ENCODE peak calls at places on chromosomes 11 and 22, in nine cellular contexts. Z is A549, B is K562, C is spleen, G is IMR-90, X is H1, D is breast epithelium, I is body of pancreas, T is endothelial cell of umbilical vein. F is an unnamed sample.
A peak's percentile ranks its signal among the peaks of the same experiment; 100 is the strongest.

GRCh38 chr22:37880668-37881440 is 25.2 kb upstream of the MICALL1 start:
- DNase-seq in Z (no peak), C (no peak), G (peak; percentile 84), D (no peak), B (no peak), T (peak; percentile 75), X (no peak), I (no peak), F (no peak)

GRCh38 chr11:28715726-28716125 is 607.5 kb downstream of the METTL15 start:
- DNase-seq in I (no peak), Z (no peak), G (no peak), T (no peak), C (no peak), D (no peak), B (no peak), X (no peak), F (no peak)

GRCh38 chr11:35511666-35512065 is 13.8 kb downstream of the PAMR1 start:
- DNase-seq in G (peak; percentile 91), Z (peak; percentile 25), B (no peak), X (no peak), T (no peak), C (no peak), I (no peak), D (no peak), F (no peak)

GRCh38 chr22:21791635-21792625 is 56.3 kb upstream of the YPEL1 start:
- DNase-seq in C (no peak), D (no peak), I (no peak), X (no peak), B (peak; percentile 90), Z (peak; percentile 9), T (no peak), G (peak; percentile 62), F (no peak)

GRCh38 chr11:46330887-46331652 is 16.2 kb upstream of the DGKZ start:
- DNase-seq in T (no peak), Z (no peak), C (no peak), D (no peak), X (no peak), B (no peak), G (no peak), I (no peak), F (no peak)

GRCh38 chr22:35155403-35156025 is 89.6 kb downstream of the ISX start:
- DNase-seq in Z (no peak), X (no peak), T (no peak), D (no peak), G (no peak), C (no peak), I (no peak), B (no peak), F (peak; percentile 23)

GRCh38 chr11:85697747-85698146 is 11.8 kb upstream of the CCDC89 start:
- DNase-seq in X (no peak), Z (no peak), C (no peak), D (no peak), G (no peak), B (no peak), T (no peak), I (no peak), F (no peak)

GRCh38 chr11:89159974-89160373 is 17.7 kb upstream of the TYR start:
- DNase-seq in Z (no peak), I (no peak), D (no peak), X (no peak), B (no peak), G (no peak), T (no peak), C (no peak), F (no peak)

GRCh38 chr22:39080993-39081513 is 4.0 kb downstream of the APOBEC3G start:
- DNase-seq in T (no peak), G (no peak), B (no peak), Z (no peak), C (peak; percentile 51), X (no peak), D (no peak), I (no peak), F (no peak)

GRCh38 chr22:21051145-21051835 is 5.5 kb downstream of the LRRC74B start:
- DNase-seq in D (no peak), T (no peak), B (no peak), I (no peak), G (no peak), X (no peak), Z (no peak), C (peak; percentile 61), F (no peak)

GRCh38 chr11:101390539-101390938 is 193.3 kb downstream of the TRPC6 start:
- DNase-seq in X (no peak), Z (peak; percentile 13), G (peak; percentile 19), D (no peak), T (no peak), C (no peak), B (no peak), I (no peak), F (no peak)

GRCh38 chr11:60880635-60881282 is 13.4 kb downstream of the ZP1 start:
- DNase-seq in D (no peak), C (no peak), B (no peak), T (no peak), X (no peak), G (no peak), Z (no peak), I (no peak), F (peak; percentile 36)

GRCh38 chr11:75611823-75612222 is 49.8 kb downstream of the SERPINH1 start:
- DNase-seq in Z (no peak), I (no peak), B (no peak), C (no peak), T (no peak), D (no peak), X (no peak), G (no peak), F (no peak)
- H3K4me3 ChIP-seq in Z (no peak overlapping the region), I (no peak overlapping the region), B (no peak overlapping the region), C (no peak overlapping the region), T (no peak overlapping the region), D (no peak overlapping the region), X (no peak overlapping the region), G (no peak overlapping the region), F (no peak overlapping the region)

DNA sequence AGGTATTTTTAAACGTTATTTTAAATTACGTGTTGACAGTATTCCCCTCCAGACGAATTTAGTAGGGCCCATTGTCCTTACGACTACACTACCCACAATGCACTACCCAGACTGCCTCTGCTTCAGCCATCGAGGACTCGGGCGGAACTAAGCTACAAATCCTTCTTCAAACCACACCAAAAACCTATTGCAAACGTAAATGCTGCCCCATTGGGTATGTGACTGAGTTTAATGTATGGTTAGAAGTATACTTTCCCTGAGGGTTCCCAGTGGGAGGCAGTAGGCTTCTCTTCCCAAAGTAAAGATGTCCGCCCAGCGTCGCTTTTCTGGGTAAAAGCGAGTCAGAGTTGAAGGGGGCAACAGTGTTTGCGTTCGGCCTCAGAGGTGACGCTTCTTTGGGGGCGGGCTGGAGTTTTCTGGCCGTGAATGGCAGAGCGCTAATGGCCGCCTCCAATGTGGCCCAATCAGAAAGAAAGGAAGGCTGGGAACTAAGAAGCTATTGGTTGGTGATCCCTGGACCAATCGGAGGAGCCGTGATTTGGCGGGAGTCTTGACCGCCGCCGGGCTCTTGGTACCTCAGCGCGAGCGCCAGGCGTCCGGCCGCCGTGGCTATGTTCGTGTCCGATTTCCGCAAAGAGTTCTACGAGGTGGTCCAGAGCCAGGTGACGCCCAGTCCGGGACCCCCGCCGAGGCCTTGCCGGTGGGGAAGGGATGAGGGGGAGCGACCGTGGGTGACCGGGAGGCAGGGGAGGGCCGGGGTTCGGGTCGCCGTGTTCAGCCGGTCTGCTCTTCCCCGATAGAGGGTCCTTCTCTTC is at the start of gene CDC45:
- DNase-seq in I (peak; percentile 97), B (peak; percentile 100), C (peak; percentile 97), T (peak; percentile 99), D (peak; percentile 97), Z (peak; percentile 96), X (peak; percentile 88), G (peak; percentile 98), F (peak; percentile 98)
- TF ChIP-seq POLR2A in I (no peak), B (no peak), C (no peak), T (no peak), D (no peak), Z (no peak), X (peak; percentile 73), G (peak; percentile 39), F (no peak)

GRCh38 chr22:31124290-31124689 is 1.5 kb downstream of the INPP5J start:
- DNase-seq in T (no peak), I (no peak), Z (no peak), C (peak; percentile 43), X (no peak), B (no peak), G (no peak), D (no peak), F (no peak)

GRCh38 chr22:31122532-31123291 is at the start of gene INPP5J:
- DNase-seq in C (peak; percentile 51), G (peak; percentile 50), X (no peak), I (peak; percentile 79), T (no peak), D (peak; percentile 43), Z (peak; percentile 24), B (no peak), F (no peak)

GRCh38 chr22:31122196-31122531 is 602 bp upstream of the INPP5J start:
- DNase-seq in X (no peak), T (no peak), D (no peak), I (no peak), B (no peak), Z (no peak), G (no peak), C (no peak), F (no peak)

GRCh38 chr22:31124811-31125465 is 2.2 kb downstream of the INPP5J start:
- DNase-seq in D (no peak), G (no peak), T (no peak), Z (no peak), X (no peak), I (no peak), B (no peak), C (peak; percentile 68), F (no peak)

DNA sequence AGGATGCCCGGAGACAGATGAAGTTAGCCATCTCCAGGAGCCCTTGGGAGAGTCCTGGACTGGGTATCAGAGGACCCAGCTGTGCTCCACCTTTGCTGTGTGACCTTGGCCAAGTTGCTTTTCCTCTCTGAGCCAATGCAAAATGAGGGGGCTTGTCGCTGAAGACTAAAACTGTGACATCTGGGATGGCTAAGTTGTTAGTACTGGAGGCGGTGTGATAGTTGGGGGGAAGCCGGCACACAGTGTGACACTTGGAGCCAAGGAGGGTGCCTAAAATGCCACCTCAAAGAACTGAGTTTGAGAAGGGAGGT is 481 bp downstream of the INPP5J start:
- DNase-seq in X (no peak), G (no peak), T (no peak), Z (no peak), C (no peak), D (no peak), I (no peak), B (no peak), F (no peak)
- H3K4me3 ChIP-seq in X (peak overlapping the region; percentile 32), G (peak overlapping the region; percentile 52), T (no peak overlapping the region), Z (peak overlapping the region; percentile 62), C (no peak overlapping the region), D (peak overlapping the region; percentile 49), I (peak overlapping the region; percentile 44), B (peak overlapping the region; percentile 8), F (no peak overlapping the region)

GRCh38 chr22:44172370-44173108 is 8.2 kb upstream of the PARVG start:
- DNase-seq in Z (no peak), B (peak; percentile 14), D (peak; percentile 58), C (peak; percentile 95), X (no peak), T (no peak), I (peak; percentile 34), G (no peak), F (peak; percentile 60)
- TF ChIP-seq POLR2A in Z (no peak), B (no peak), D (no peak), C (no peak), X (no peak), T (no peak), I (peak; percentile 18), G (no peak), F (no peak)

F was measured in lower leg skin.